ENCODE peak calls at places on chromosomes 2 and 18, in seven cellular contexts. One of them, this sample, is unnamed.

GRCh38 chr2:85920810-85921545 is 32.2 kb upstream of the ST3GAL5 start:
- DNase-seq in neuronal stem cell: no peak
- DNase-seq in H9: no peak
- DNase-seq in mesendoderm: peak; percentile 28
- DNase-seq in IMR-90: peak; percentile 32
- DNase-seq in H1: no peak
- DNase-seq in trophoblast cell: no peak
- DNase-seq in this sample: peak; percentile 63

GRCh38 chr2:198525196-198525595 is 720.8 kb downstream of the PLCL1 start:
- DNase-seq in neuronal stem cell: no peak
- DNase-seq in H9: no peak
- DNase-seq in mesendoderm: no peak
- DNase-seq in IMR-90: no peak
- DNase-seq in H1: no peak
- DNase-seq in trophoblast cell: no peak
- DNase-seq in this sample: no peak

GRCh38 chr18:23810396-23810795 is 121.1 kb downstream of the LAMA3 start:
- DNase-seq in neuronal stem cell: no peak
- DNase-seq in H9: no peak
- DNase-seq in mesendoderm: no peak
- DNase-seq in IMR-90: no peak
- DNase-seq in H1: no peak
- DNase-seq in trophoblast cell: no peak
- DNase-seq in this sample: no peak

GRCh38 chr2:154740360-154740759 is 41.9 kb downstream of the KCNJ3 start:
- DNase-seq in neuronal stem cell: no peak
- DNase-seq in H9: no peak
- DNase-seq in mesendoderm: no peak
- DNase-seq in IMR-90: no peak
- DNase-seq in H1: no peak
- DNase-seq in trophoblast cell: no peak
- DNase-seq in this sample: no peak

GRCh38 chr2:85431787-85432186 is 13.3 kb downstream of the SH2D6 start:
- DNase-seq in neuronal stem cell: no peak
- DNase-seq in H9: no peak
- DNase-seq in mesendoderm: no peak
- DNase-seq in IMR-90: no peak
- DNase-seq in H1: no peak
- DNase-seq in trophoblast cell: no peak
- DNase-seq in this sample: no peak

GRCh38 chr2:70930371-70931329 is 5.0 kb upstream of the ATP6V1B1 start:
- DNase-seq in neuronal stem cell: no peak
- DNase-seq in H9: peak; percentile 15
- DNase-seq in mesendoderm: no peak
- DNase-seq in IMR-90: no peak
- DNase-seq in H1: no peak
- DNase-seq in trophoblast cell: no peak
- DNase-seq in this sample: no peak

GRCh38 chr2:138282014-138282413 is 219.6 kb upstream of the SPOPL start:
- DNase-seq in neuronal stem cell: no peak
- DNase-seq in H9: no peak
- DNase-seq in mesendoderm: no peak
- DNase-seq in IMR-90: no peak
- DNase-seq in H1: no peak
- DNase-seq in trophoblast cell: no peak
- DNase-seq in this sample: no peak

GRCh38 chr18:62781893-62782292 is 66.6 kb downstream of the PHLPP1 start:
- DNase-seq in neuronal stem cell: no peak
- DNase-seq in H9: no peak
- DNase-seq in mesendoderm: no peak
- DNase-seq in IMR-90: peak; percentile 91
- DNase-seq in H1: no peak
- DNase-seq in trophoblast cell: peak; percentile 94
- DNase-seq in this sample: peak; percentile 71

GRCh38 chr2:196123679-196124373 is 47.6 kb downstream of the STK17B start:
- DNase-seq in neuronal stem cell: no peak
- DNase-seq in H9: no peak
- DNase-seq in mesendoderm: peak; percentile 39
- DNase-seq in IMR-90: peak; percentile 77
- DNase-seq in H1: no peak
- DNase-seq in trophoblast cell: no peak
- DNase-seq in this sample: peak; percentile 68

GRCh38 chr2:43157506-43158232 is 68.7 kb downstream of the ZFP36L2 start:
- DNase-seq in neuronal stem cell: no peak
- DNase-seq in H9: no peak
- DNase-seq in mesendoderm: no peak
- DNase-seq in IMR-90: no peak
- DNase-seq in H1: no peak
- DNase-seq in trophoblast cell: no peak
- DNase-seq in this sample: no peak

GRCh38 chr18:9109523-9109922 is 7.0 kb downstream of the NDUFV2 start:
- DNase-seq in neuronal stem cell: no peak
- DNase-seq in H9: no peak
- DNase-seq in mesendoderm: peak; percentile 32
- DNase-seq in IMR-90: peak; percentile 61
- DNase-seq in H1: no peak
- DNase-seq in trophoblast cell: peak; percentile 58
- DNase-seq in this sample: peak; percentile 66

GRCh38 chr2:100802076-100802475 is 17.9 kb upstream of the NPAS2 start:
- DNase-seq in neuronal stem cell: no peak
- DNase-seq in H9: no peak
- DNase-seq in mesendoderm: no peak
- DNase-seq in IMR-90: no peak
- DNase-seq in H1: no peak
- DNase-seq in trophoblast cell: no peak
- DNase-seq in this sample: no peak

GRCh38 chr18:22827216-22827615 is 105.9 kb upstream of the RBBP8 start:
- DNase-seq in neuronal stem cell: no peak
- DNase-seq in H9: no peak
- DNase-seq in mesendoderm: no peak
- DNase-seq in IMR-90: peak; percentile 45
- DNase-seq in H1: no peak
- DNase-seq in trophoblast cell: peak; percentile 81
- DNase-seq in this sample: peak; percentile 17

GRCh38 chr2:112216158-112216557 is 38.7 kb downstream of the ZC3H8 start:
- DNase-seq in neuronal stem cell: no peak
- DNase-seq in H9: no peak
- DNase-seq in mesendoderm: peak; percentile 37
- DNase-seq in IMR-90: peak; percentile 18
- DNase-seq in H1: no peak
- DNase-seq in trophoblast cell: peak; percentile 27
- DNase-seq in this sample: peak; percentile 22

GRCh38 chr2:54194761-54195750 is 61.0 kb downstream of the TSPYL6 start:
- DNase-seq in neuronal stem cell: no peak
- DNase-seq in H9: no peak
- DNase-seq in mesendoderm: no peak
- DNase-seq in IMR-90: no peak
- DNase-seq in H1: no peak
- DNase-seq in trophoblast cell: no peak
- DNase-seq in this sample: no peak

GRCh38 chr2:60708630-60709320 is 47.3 kb upstream of the PAPOLG start:
- DNase-seq in neuronal stem cell: no peak
- DNase-seq in H9: no peak
- DNase-seq in mesendoderm: no peak
- DNase-seq in IMR-90: no peak
- DNase-seq in H1: no peak
- DNase-seq in trophoblast cell: no peak
- DNase-seq in this sample: no peak

GRCh38 chr18:50080932-50081560 is 113.9 kb downstream of the MYO5B start:
- DNase-seq in neuronal stem cell: no peak
- DNase-seq in H9: no peak
- DNase-seq in mesendoderm: no peak
- DNase-seq in IMR-90: no peak
- DNase-seq in H1: no peak
- DNase-seq in trophoblast cell: peak; percentile 37
- DNase-seq in this sample: no peak

GRCh38 chr2:226031962-226032441 is 632.5 kb downstream of the NYAP2 start:
- DNase-seq in neuronal stem cell: peak; percentile 27
- DNase-seq in H9: no peak
- DNase-seq in mesendoderm: peak; percentile 72
- DNase-seq in IMR-90: peak; percentile 44
- DNase-seq in H1: no peak
- DNase-seq in trophoblast cell: peak; percentile 9
- DNase-seq in this sample: peak; percentile 62

GRCh38 chr18:9823805-9824473 is 61.8 kb upstream of the TXNDC2 start:
- DNase-seq in neuronal stem cell: no peak
- DNase-seq in H9: no peak
- DNase-seq in mesendoderm: no peak
- DNase-seq in IMR-90: peak; percentile 65
- DNase-seq in H1: no peak
- DNase-seq in trophoblast cell: no peak
- DNase-seq in this sample: no peak

GRCh38 chr2:158457826-158458616 is 1.3 kb downstream of the PKP4 start:
- DNase-seq in neuronal stem cell: peak; percentile 83
- DNase-seq in H9: peak; percentile 90
- DNase-seq in mesendoderm: peak; percentile 97
- DNase-seq in IMR-90: peak; percentile 44
- DNase-seq in H1: peak; percentile 56
- DNase-seq in trophoblast cell: peak; percentile 79
- DNase-seq in this sample: peak; percentile 73

GRCh38 chr2:240159251-240159839 is 18.9 kb upstream of the OTOS start:
- DNase-seq in neuronal stem cell: no peak
- DNase-seq in H9: no peak
- DNase-seq in mesendoderm: no peak
- DNase-seq in IMR-90: no peak
- DNase-seq in H1: no peak
- DNase-seq in trophoblast cell: peak; percentile 6
- DNase-seq in this sample: no peak

GRCh38 chr2:45444991-45445390 is 166.1 kb downstream of the SRBD1 start:
- DNase-seq in neuronal stem cell: no peak
- DNase-seq in H9: no peak
- DNase-seq in mesendoderm: no peak
- DNase-seq in IMR-90: no peak
- DNase-seq in H1: no peak
- DNase-seq in trophoblast cell: no peak
- DNase-seq in this sample: no peak
- H4K8ac ChIP-seq in neuronal stem cell: no peak overlapping the region
- H4K8ac ChIP-seq in H9: no peak overlapping the region
- H4K8ac ChIP-seq in mesendoderm: no peak overlapping the region
- H4K8ac ChIP-seq in IMR-90: no peak overlapping the region
- H4K8ac ChIP-seq in H1: no peak overlapping the region
- H4K8ac ChIP-seq in trophoblast cell: no peak overlapping the region
- H4K8ac ChIP-seq in this sample: no peak overlapping the region

DNA sequence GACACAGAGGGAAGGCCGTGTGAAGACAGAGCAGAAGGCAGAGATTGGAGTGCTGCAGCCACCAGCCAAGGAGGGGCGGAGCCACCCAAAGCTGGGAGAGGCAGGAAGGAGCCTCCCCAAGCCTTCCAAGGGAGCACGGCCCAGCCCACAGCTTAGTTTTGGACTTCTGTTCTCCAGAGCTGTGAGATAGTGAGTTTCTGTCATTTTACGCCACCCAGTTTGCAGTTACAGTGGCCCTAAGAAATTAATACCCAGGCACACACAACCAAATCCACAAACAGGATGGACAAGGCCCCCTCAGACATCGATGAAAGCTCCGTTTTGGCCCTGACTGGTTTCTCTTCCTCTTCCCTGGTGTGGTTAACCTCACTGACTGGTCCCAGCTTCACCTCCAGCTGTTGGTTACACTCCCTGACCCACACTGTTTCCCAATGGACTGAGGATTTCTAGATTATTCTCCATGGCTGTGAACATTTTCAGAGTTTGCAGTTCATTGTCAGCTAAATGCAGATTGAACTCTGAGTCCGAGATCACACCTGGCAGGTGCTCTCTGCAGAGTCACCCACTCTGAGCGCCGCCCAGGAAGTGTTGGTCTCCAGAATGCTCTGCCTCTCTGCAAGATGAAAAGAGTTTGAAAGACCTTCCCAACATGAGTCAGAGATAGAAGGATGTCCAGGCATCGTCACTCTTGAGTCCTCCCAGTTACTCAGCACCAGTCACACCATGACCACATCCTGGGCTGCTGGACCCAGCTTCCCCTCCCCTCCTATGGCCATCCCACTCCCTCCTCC is 100.2 kb downstream of the TWIST2 start:
- DNase-seq in neuronal stem cell: no peak
- DNase-seq in H9: peak; percentile 49
- DNase-seq in mesendoderm: peak; percentile 5
- DNase-seq in IMR-90: peak; percentile 97
- DNase-seq in H1: no peak
- DNase-seq in trophoblast cell: no peak
- DNase-seq in this sample: peak; percentile 88
- H3K27ac ChIP-seq in neuronal stem cell: no peak overlapping the region
- H3K27ac ChIP-seq in H9: no peak overlapping the region
- H3K27ac ChIP-seq in mesendoderm: no peak overlapping the region
- H3K27ac ChIP-seq in IMR-90: no peak overlapping the region
- H3K27ac ChIP-seq in H1: no peak overlapping the region
- H3K27ac ChIP-seq in trophoblast cell: no peak overlapping the region
- H3K27ac ChIP-seq in this sample: no peak overlapping the region

DNA sequence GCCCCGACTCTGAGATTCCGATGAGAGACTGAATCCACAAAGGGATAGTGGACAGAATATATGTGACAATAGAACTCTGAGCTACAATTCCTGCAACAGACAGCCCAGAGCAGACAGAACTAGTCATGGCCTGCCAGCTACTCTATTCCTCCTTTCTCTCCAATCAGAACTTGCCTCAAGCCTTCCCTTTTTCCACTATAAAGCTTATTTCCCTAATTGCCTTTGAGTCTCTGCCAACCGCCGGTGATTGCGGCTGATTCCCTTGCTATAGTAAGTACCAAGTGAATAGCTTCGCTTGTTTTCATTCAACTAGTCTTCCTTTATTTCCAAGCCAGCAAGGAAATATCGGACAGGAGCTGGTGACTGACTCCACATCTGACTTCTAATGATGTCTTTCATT is 96.8 kb downstream of the DSC3 start:
- DNase-seq in neuronal stem cell: no peak
- DNase-seq in H9: no peak
- DNase-seq in mesendoderm: no peak
- DNase-seq in IMR-90: no peak
- DNase-seq in H1: no peak
- DNase-seq in trophoblast cell: no peak
- DNase-seq in this sample: no peak
- H4K8ac ChIP-seq in neuronal stem cell: no peak overlapping the region
- H4K8ac ChIP-seq in H9: no peak overlapping the region
- H4K8ac ChIP-seq in mesendoderm: no peak overlapping the region
- H4K8ac ChIP-seq in IMR-90: no peak overlapping the region
- H4K8ac ChIP-seq in H1: no peak overlapping the region
- H4K8ac ChIP-seq in trophoblast cell: no peak overlapping the region
- H4K8ac ChIP-seq in this sample: no peak overlapping the region

GRCh38 chr2:74079522-74080341 is 68.0 kb downstream of the BOLA3 start:
- DNase-seq in neuronal stem cell: no peak
- DNase-seq in H9: no peak
- DNase-seq in mesendoderm: no peak
- DNase-seq in IMR-90: peak; percentile 49
- DNase-seq in H1: no peak
- DNase-seq in trophoblast cell: peak; percentile 36
- DNase-seq in this sample: peak; percentile 28

GRCh38 chr2:74081030-74081429 is 66.7 kb downstream of the BOLA3 start:
- DNase-seq in neuronal stem cell: no peak
- DNase-seq in H9: no peak
- DNase-seq in mesendoderm: no peak
- DNase-seq in IMR-90: peak; percentile 37
- DNase-seq in H1: no peak
- DNase-seq in trophoblast cell: no peak
- DNase-seq in this sample: peak; percentile 30

GRCh38 chr2:74077636-74078035 is 70.1 kb downstream of the BOLA3 start:
- DNase-seq in neuronal stem cell: no peak
- DNase-seq in H9: no peak
- DNase-seq in mesendoderm: peak; percentile 23
- DNase-seq in IMR-90: no peak
- DNase-seq in H1: no peak
- DNase-seq in trophoblast cell: peak; percentile 71
- DNase-seq in this sample: peak; percentile 9

GRCh38 chr2:74078467-74078866 is 69.2 kb downstream of the BOLA3 start:
- DNase-seq in neuronal stem cell: no peak
- DNase-seq in H9: no peak
- DNase-seq in mesendoderm: no peak
- DNase-seq in IMR-90: no peak
- DNase-seq in H1: no peak
- DNase-seq in trophoblast cell: no peak
- DNase-seq in this sample: no peak

GRCh38 chr2:74080346-74080745 is 67.4 kb downstream of the BOLA3 start:
- DNase-seq in neuronal stem cell: no peak
- DNase-seq in H9: no peak
- DNase-seq in mesendoderm: peak; percentile 40
- DNase-seq in IMR-90: no peak
- DNase-seq in H1: no peak
- DNase-seq in trophoblast cell: no peak
- DNase-seq in this sample: no peak
- H3K27ac ChIP-seq in neuronal stem cell: no peak overlapping the region
- H3K27ac ChIP-seq in H9: no peak overlapping the region
- H3K27ac ChIP-seq in mesendoderm: no peak overlapping the region
- H3K27ac ChIP-seq in IMR-90: no peak overlapping the region
- H3K27ac ChIP-seq in H1: no peak overlapping the region
- H3K27ac ChIP-seq in trophoblast cell: no peak overlapping the region
- H3K27ac ChIP-seq in this sample: no peak overlapping the region

This sample was measured in mesenchymal stem cell.